ENCODE peak calls at places on chromosomes 12 and 14, in seven cellular contexts. M is fibroblast of the aortic adventitia; K is stomach; U is astrocyte of the cerebellum; P is naive thymus-derived CD4-positive, alpha-beta T cell; A is lower lobe of right lung; G is fibroblast of pulmonary artery. C is an unnamed sample.

GRCh38 chr12:607541-608001 is 55.7 kb downstream of the NINJ2 start:
- DNase-seq in G (peak; percentile 59), P (no peak), M (no peak), U (no peak), A (no peak), K (peak; percentile 33), C (peak; percentile 27)

GRCh38 chr14:75010472-75010871 is 7.8 kb downstream of the EIF2B2 start:
- DNase-seq in G (peak; percentile 39), K (no peak), U (no peak), A (no peak), M (peak; percentile 49), P (no peak), C (no peak)

GRCh38 chr12:131620946-131621681 is 89.8 kb upstream of the SFSWAP start:
- DNase-seq in K (no peak), P (no peak), G (no peak), U (no peak), M (no peak), A (no peak), C (no peak)

GRCh38 chr14:61174395-61175386 is 106.4 kb downstream of the TMEM30B start:
- DNase-seq in M (peak; percentile 57), K (no peak), U (no peak), G (peak; percentile 65), A (no peak), P (no peak), C (peak; percentile 79)

GRCh38 chr12:94973202-94973601 is 30.3 kb downstream of the NDUFA12 start:
- DNase-seq in M (no peak), A (no peak), K (no peak), U (no peak), G (peak; percentile 36), P (no peak), C (no peak)

GRCh38 chr12:42741771-42742510 is 152.4 kb upstream of the PRICKLE1 start:
- DNase-seq in P (no peak), K (no peak), U (no peak), G (peak; percentile 60), A (no peak), M (peak; percentile 55), C (no peak)

GRCh38 chr12:20445693-20446092 is 77.4 kb downstream of the PDE3A start:
- DNase-seq in A (no peak), U (no peak), K (no peak), P (no peak), M (no peak), G (peak; percentile 42), C (no peak)

GRCh38 chr12:122992386-122992785 is 11.9 kb downstream of the ARL6IP4 start:
- DNase-seq in U (no peak), M (no peak), K (no peak), P (no peak), A (no peak), G (no peak), C (no peak)

GRCh38 chr12:43893670-43894069 is 57.8 kb downstream of the TMEM117 start:
- DNase-seq in M (peak; percentile 22), G (no peak), A (no peak), K (no peak), U (peak; percentile 55), P (no peak), C (no peak)

GRCh38 chr14:50859296-50859624 is 12.6 kb upstream of the ABHD12B start:
- DNase-seq in G (no peak), P (no peak), K (no peak), A (no peak), M (no peak), U (no peak), C (no peak)

GRCh38 chr12:53677612-53678133 is 1.8 kb upstream of the ATP5MC2 start:
- DNase-seq in U (no peak), M (no peak), K (no peak), P (no peak), G (no peak), A (no peak), C (no peak)

GRCh38 chr12:24039113-24039525 is 89.6 kb upstream of the SOX5 start:
- DNase-seq in A (no peak), G (peak; percentile 95), M (peak; percentile 93), K (no peak), U (peak; percentile 73), P (no peak), C (no peak)

GRCh38 chr12:12474931-12475485 is 87.7 kb downstream of the DUSP16 start:
- DNase-seq in A (no peak), G (peak; percentile 42), U (no peak), P (no peak), K (no peak), M (peak; percentile 4), C (no peak)

GRCh38 chr14:64772394-64772950 is 68.2 kb downstream of the PLEKHG3 start:
- DNase-seq in K (no peak), A (no peak), U (no peak), M (no peak), G (no peak), P (no peak), C (no peak)

GRCh38 chr12:106113042-106113441 is 25.7 kb downstream of the NUAK1 start:
- DNase-seq in A (no peak), K (no peak), G (peak; percentile 53), M (peak; percentile 30), P (no peak), U (no peak), C (no peak)

GRCh38 chr14:51328089-51328941 is 88.3 kb downstream of the TMX1 start:
- DNase-seq in A (no peak), K (no peak), G (peak; percentile 59), U (peak; percentile 62), P (no peak), M (peak; percentile 77), C (peak; percentile 70)

GRCh38 chr12:113468365-113469223 is 3.1 kb downstream of the LHX5 start:
- DNase-seq in M (no peak), A (no peak), G (no peak), U (no peak), P (no peak), K (no peak), C (no peak)

GRCh38 chr12:113466770-113467153 is 4.9 kb downstream of the LHX5 start:
- DNase-seq in A (no peak), P (no peak), U (no peak), G (no peak), M (no peak), K (no peak), C (no peak)

GRCh38 chr12:113467514-113468364 is 3.9 kb downstream of the LHX5 start:
- DNase-seq in U (no peak), G (no peak), A (no peak), M (no peak), P (no peak), K (no peak), C (no peak)

GRCh38 chr12:113465808-113466769 is 5.6 kb downstream of the LHX5 start:
- DNase-seq in G (no peak), U (no peak), P (no peak), A (no peak), M (no peak), K (no peak), C (no peak)

DNA sequence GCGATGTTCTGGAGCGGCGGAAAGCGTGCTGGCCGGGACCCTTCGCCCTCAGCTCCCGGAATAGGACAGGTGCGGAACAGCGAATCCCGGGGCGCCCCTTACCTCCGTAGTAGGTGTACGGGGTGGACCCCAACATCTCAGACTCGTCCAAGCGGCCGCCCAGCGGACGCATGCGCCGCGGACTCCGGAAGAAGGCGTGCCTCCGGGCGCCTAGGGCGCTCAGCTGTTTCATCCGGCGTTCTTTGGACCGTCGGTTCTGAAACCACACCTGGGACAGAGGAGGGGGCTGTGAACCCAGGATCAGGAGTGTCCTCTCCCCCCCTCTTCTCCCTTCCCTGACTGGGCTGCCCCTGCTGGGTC is 4.5 kb downstream of the LHX5 start:
- DNase-seq in K (no peak), M (no peak), G (no peak), U (no peak), P (no peak), A (no peak), C (no peak)
- H3K4me3 ChIP-seq in K (peak overlapping the region; percentile 50), M (peak overlapping the region; percentile 48), G (peak overlapping the region; percentile 43), U (peak overlapping the region; percentile 19), P (no peak overlapping the region), A (peak overlapping the region; percentile 41), C (no peak overlapping the region)

DNA sequence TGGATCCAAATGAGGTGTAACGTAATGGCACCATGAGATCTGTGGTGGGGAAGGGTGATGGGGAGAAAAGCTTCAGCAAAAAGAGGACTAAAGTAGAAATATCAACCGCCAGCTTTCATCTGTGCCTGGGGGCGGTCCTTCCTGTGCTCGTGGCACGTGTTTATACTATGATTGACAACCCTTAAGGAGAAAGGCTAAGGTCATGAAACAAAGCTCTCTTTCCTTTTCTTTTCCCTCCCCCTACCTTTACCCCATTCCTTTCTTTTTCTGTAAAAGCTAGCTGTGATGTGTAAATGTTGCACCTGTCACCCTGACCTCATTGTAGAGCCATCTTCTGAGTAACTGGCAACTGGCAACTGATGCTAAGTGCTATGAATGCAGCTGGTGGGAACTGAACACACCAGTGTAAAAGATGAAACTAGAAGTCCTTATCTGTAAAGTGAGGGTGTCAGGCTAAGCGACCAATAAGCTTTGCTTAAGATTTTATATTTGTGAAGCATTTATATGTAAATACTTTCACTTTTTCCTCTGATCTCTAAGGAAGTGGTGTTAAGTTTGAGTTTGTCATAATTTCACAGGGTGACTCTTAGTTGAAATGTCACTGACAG is 102.8 kb upstream of the BCAT1 start:
- DNase-seq in P (peak; percentile 80), A (peak; percentile 47), U (no peak), K (no peak), G (no peak), M (no peak), C (peak; percentile 92)
- H3K4me3 ChIP-seq in P (peak overlapping the region; percentile 94), A (peak overlapping the region; percentile 52), U (no peak overlapping the region), K (peak overlapping the region; percentile 37), G (no peak overlapping the region), M (no peak overlapping the region), C (peak overlapping the region; percentile 64)

GRCh38 chr14:73785834-73786631 is 65.6 kb upstream of the PTGR2 start:
- DNase-seq in M (peak; percentile 96), P (peak; percentile 64), G (peak; percentile 97), K (peak; percentile 79), U (peak; percentile 71), A (peak; percentile 85), C (peak; percentile 68)

GRCh38 chr14:73786632-73786941 is 65.0 kb upstream of the PTGR2 start:
- DNase-seq in U (no peak), P (no peak), A (peak; percentile 68), M (no peak), G (no peak), K (peak; percentile 46), C (no peak)

GRCh38 chr14:73785336-73785833 is 66.2 kb upstream of the PTGR2 start:
- DNase-seq in G (peak; percentile 89), K (no peak), U (peak; percentile 75), A (no peak), M (peak; percentile 91), P (no peak), C (no peak)

GRCh38 chr14:73784065-73784987 is 67.3 kb upstream of the PTGR2 start:
- DNase-seq in M (peak; percentile 82), U (no peak), K (peak; percentile 73), A (no peak), P (no peak), G (peak; percentile 80), C (no peak)

DNA sequence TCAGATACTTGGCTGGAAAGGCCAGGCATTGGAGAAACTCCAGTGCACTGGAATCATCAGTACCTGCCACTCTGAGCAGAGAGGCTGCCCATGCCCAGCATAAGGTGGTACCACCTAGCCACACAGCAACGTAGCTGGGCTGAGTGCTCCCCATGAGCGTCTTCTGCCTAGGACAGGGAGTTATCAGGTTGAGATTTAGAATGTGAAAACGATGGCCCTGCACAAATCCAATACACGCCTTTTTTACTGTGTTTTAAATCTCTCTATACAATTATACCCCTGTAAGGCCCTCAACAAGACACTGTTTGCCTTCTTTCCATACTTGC is 66.7 kb upstream of the PTGR2 start:
- DNase-seq in K (no peak), A (no peak), G (no peak), M (no peak), U (no peak), P (no peak), C (no peak)
- H3K4me3 ChIP-seq in K (peak overlapping the region; percentile 64), A (peak overlapping the region; percentile 74), G (peak overlapping the region; percentile 63), M (peak overlapping the region; percentile 75), U (peak overlapping the region; percentile 48), P (peak overlapping the region; percentile 91), C (peak overlapping the region; percentile 83)

GRCh38 chr12:119183942-119184695 is 5.4 kb downstream of the HSPB8 start:
- DNase-seq in M (no peak), K (no peak), P (no peak), A (no peak), U (no peak), G (no peak), C (no peak)
- H3K4me3 ChIP-seq in M (no peak overlapping the region), K (no peak overlapping the region), P (no peak overlapping the region), A (peak overlapping the region; percentile 73), U (no peak overlapping the region), G (no peak overlapping the region), C (no peak overlapping the region)

C was measured in Jurkat, Clone E6-1.